ENCODE peak calls at places on chromosome 4, in six cellular contexts. One of them, this sample, is unnamed.

GRCh38 chr4:147829401-147830101 is 97.7 kb downstream of the ARHGAP10 start:
- DNase-seq in colonic mucosa: no peak
- DNase-seq in activated CD4-positive, alpha-beta T cell treated with anti-CD3 and anti-CD28 coated beads, Interleukin-2, amount 50 U/mL, for 1 hour: no peak
- DNase-seq in stimulated activated CD8-positive, alpha-beta memory T cell treated with anti-CD3 and anti-CD28 coated beads, Interleukin-12 subunit alpha, Interleukin-12 subunit beta, amount 100 ng/mL, for 4 hours: no peak
- DNase-seq in astrocyte of the spinal cord: peak
- DNase-seq in NCI-H2029: no peak
- DNase-seq in this sample: no peak

GRCh38 chr4:36243355-36244256 is 708 bp downstream of the ARAP2 start:
- DNase-seq in colonic mucosa: peak
- DNase-seq in activated CD4-positive, alpha-beta T cell treated with anti-CD3 and anti-CD28 coated beads, Interleukin-2, amount 50 U/mL, for 1 hour: peak
- DNase-seq in stimulated activated CD8-positive, alpha-beta memory T cell treated with anti-CD3 and anti-CD28 coated beads, Interleukin-12 subunit alpha, Interleukin-12 subunit beta, amount 100 ng/mL, for 4 hours: peak
- DNase-seq in astrocyte of the spinal cord: peak
- DNase-seq in NCI-H2029: no peak
- DNase-seq in this sample: peak

GRCh38 chr4:130542953-130543352 is 1447.0 kb downstream of the C4orf33 start:
- DNase-seq in colonic mucosa: no peak
- DNase-seq in activated CD4-positive, alpha-beta T cell treated with anti-CD3 and anti-CD28 coated beads, Interleukin-2, amount 50 U/mL, for 1 hour: no peak
- DNase-seq in stimulated activated CD8-positive, alpha-beta memory T cell treated with anti-CD3 and anti-CD28 coated beads, Interleukin-12 subunit alpha, Interleukin-12 subunit beta, amount 100 ng/mL, for 4 hours: no peak
- DNase-seq in astrocyte of the spinal cord: no peak
- DNase-seq in NCI-H2029: no peak
- DNase-seq in this sample: no peak

GRCh38 chr4:38560763-38561558 is 103.0 kb upstream of the KLF3 start:
- DNase-seq in colonic mucosa: no peak
- DNase-seq in activated CD4-positive, alpha-beta T cell treated with anti-CD3 and anti-CD28 coated beads, Interleukin-2, amount 50 U/mL, for 1 hour: no peak
- DNase-seq in stimulated activated CD8-positive, alpha-beta memory T cell treated with anti-CD3 and anti-CD28 coated beads, Interleukin-12 subunit alpha, Interleukin-12 subunit beta, amount 100 ng/mL, for 4 hours: no peak
- DNase-seq in astrocyte of the spinal cord: no peak
- DNase-seq in NCI-H2029: no peak
- DNase-seq in this sample: no peak

GRCh38 chr4:54657556-54658313 is at the start of gene KIT:
- DNase-seq in colonic mucosa: peak
- DNase-seq in activated CD4-positive, alpha-beta T cell treated with anti-CD3 and anti-CD28 coated beads, Interleukin-2, amount 50 U/mL, for 1 hour: peak
- DNase-seq in stimulated activated CD8-positive, alpha-beta memory T cell treated with anti-CD3 and anti-CD28 coated beads, Interleukin-12 subunit alpha, Interleukin-12 subunit beta, amount 100 ng/mL, for 4 hours: no peak
- DNase-seq in astrocyte of the spinal cord: peak
- DNase-seq in NCI-H2029: peak
- DNase-seq in this sample: no peak

GRCh38 chr4:140096483-140096861 is 57.5 kb downstream of the MAML3 start:
- DNase-seq in colonic mucosa: no peak
- DNase-seq in activated CD4-positive, alpha-beta T cell treated with anti-CD3 and anti-CD28 coated beads, Interleukin-2, amount 50 U/mL, for 1 hour: no peak
- DNase-seq in stimulated activated CD8-positive, alpha-beta memory T cell treated with anti-CD3 and anti-CD28 coated beads, Interleukin-12 subunit alpha, Interleukin-12 subunit beta, amount 100 ng/mL, for 4 hours: no peak
- DNase-seq in astrocyte of the spinal cord: no peak
- DNase-seq in NCI-H2029: no peak
- DNase-seq in this sample: no peak

GRCh38 chr4:113471141-113471860 is 290.2 kb downstream of the CAMK2D start:
- DNase-seq in colonic mucosa: no peak
- DNase-seq in activated CD4-positive, alpha-beta T cell treated with anti-CD3 and anti-CD28 coated beads, Interleukin-2, amount 50 U/mL, for 1 hour: no peak
- DNase-seq in stimulated activated CD8-positive, alpha-beta memory T cell treated with anti-CD3 and anti-CD28 coated beads, Interleukin-12 subunit alpha, Interleukin-12 subunit beta, amount 100 ng/mL, for 4 hours: no peak
- DNase-seq in astrocyte of the spinal cord: peak
- DNase-seq in NCI-H2029: no peak
- DNase-seq in this sample: no peak

GRCh38 chr4:150268444-150268843 is 190.2 kb downstream of the DCLK2 start:
- DNase-seq in colonic mucosa: no peak
- DNase-seq in activated CD4-positive, alpha-beta T cell treated with anti-CD3 and anti-CD28 coated beads, Interleukin-2, amount 50 U/mL, for 1 hour: no peak
- DNase-seq in stimulated activated CD8-positive, alpha-beta memory T cell treated with anti-CD3 and anti-CD28 coated beads, Interleukin-12 subunit alpha, Interleukin-12 subunit beta, amount 100 ng/mL, for 4 hours: no peak
- DNase-seq in astrocyte of the spinal cord: no peak
- DNase-seq in NCI-H2029: no peak
- DNase-seq in this sample: peak

GRCh38 chr4:73917081-73917501 is 47.9 kb downstream of the CXCL1 start:
- DNase-seq in colonic mucosa: no peak
- DNase-seq in activated CD4-positive, alpha-beta T cell treated with anti-CD3 and anti-CD28 coated beads, Interleukin-2, amount 50 U/mL, for 1 hour: no peak
- DNase-seq in stimulated activated CD8-positive, alpha-beta memory T cell treated with anti-CD3 and anti-CD28 coated beads, Interleukin-12 subunit alpha, Interleukin-12 subunit beta, amount 100 ng/mL, for 4 hours: no peak
- DNase-seq in astrocyte of the spinal cord: peak
- DNase-seq in NCI-H2029: no peak
- DNase-seq in this sample: peak

GRCh38 chr4:41977709-41978108 is 3.8 kb upstream of the DCAF4L1 start:
- DNase-seq in colonic mucosa: no peak
- DNase-seq in activated CD4-positive, alpha-beta T cell treated with anti-CD3 and anti-CD28 coated beads, Interleukin-2, amount 50 U/mL, for 1 hour: no peak
- DNase-seq in stimulated activated CD8-positive, alpha-beta memory T cell treated with anti-CD3 and anti-CD28 coated beads, Interleukin-12 subunit alpha, Interleukin-12 subunit beta, amount 100 ng/mL, for 4 hours: no peak
- DNase-seq in astrocyte of the spinal cord: no peak
- DNase-seq in NCI-H2029: no peak
- DNase-seq in this sample: no peak

GRCh38 chr4:155966661-155967060 is 13.0 kb upstream of the CTSO start:
- DNase-seq in colonic mucosa: no peak
- DNase-seq in activated CD4-positive, alpha-beta T cell treated with anti-CD3 and anti-CD28 coated beads, Interleukin-2, amount 50 U/mL, for 1 hour: no peak
- DNase-seq in stimulated activated CD8-positive, alpha-beta memory T cell treated with anti-CD3 and anti-CD28 coated beads, Interleukin-12 subunit alpha, Interleukin-12 subunit beta, amount 100 ng/mL, for 4 hours: no peak
- DNase-seq in astrocyte of the spinal cord: no peak
- DNase-seq in NCI-H2029: no peak
- DNase-seq in this sample: no peak

GRCh38 chr4:177519481-177520270 is 77.4 kb upstream of the AGA start:
- DNase-seq in colonic mucosa: no peak
- DNase-seq in activated CD4-positive, alpha-beta T cell treated with anti-CD3 and anti-CD28 coated beads, Interleukin-2, amount 50 U/mL, for 1 hour: no peak
- DNase-seq in stimulated activated CD8-positive, alpha-beta memory T cell treated with anti-CD3 and anti-CD28 coated beads, Interleukin-12 subunit alpha, Interleukin-12 subunit beta, amount 100 ng/mL, for 4 hours: no peak
- DNase-seq in astrocyte of the spinal cord: no peak
- DNase-seq in NCI-H2029: no peak
- DNase-seq in this sample: no peak

GRCh38 chr4:33184684-33185083 is 2464.5 kb downstream of the PCDH7 start:
- DNase-seq in colonic mucosa: no peak
- DNase-seq in activated CD4-positive, alpha-beta T cell treated with anti-CD3 and anti-CD28 coated beads, Interleukin-2, amount 50 U/mL, for 1 hour: no peak
- DNase-seq in stimulated activated CD8-positive, alpha-beta memory T cell treated with anti-CD3 and anti-CD28 coated beads, Interleukin-12 subunit alpha, Interleukin-12 subunit beta, amount 100 ng/mL, for 4 hours: no peak
- DNase-seq in astrocyte of the spinal cord: peak
- DNase-seq in NCI-H2029: no peak
- DNase-seq in this sample: no peak

GRCh38 chr4:3661989-3662388 is 104.2 kb upstream of the ADRA2C start:
- DNase-seq in colonic mucosa: no peak
- DNase-seq in activated CD4-positive, alpha-beta T cell treated with anti-CD3 and anti-CD28 coated beads, Interleukin-2, amount 50 U/mL, for 1 hour: no peak
- DNase-seq in stimulated activated CD8-positive, alpha-beta memory T cell treated with anti-CD3 and anti-CD28 coated beads, Interleukin-12 subunit alpha, Interleukin-12 subunit beta, amount 100 ng/mL, for 4 hours: no peak
- DNase-seq in astrocyte of the spinal cord: no peak
- DNase-seq in NCI-H2029: no peak
- DNase-seq in this sample: no peak